ENCODE peak calls at places on chromosome 3, in eight cellular contexts. E is stomach; N is coronary artery; W is CD8-positive, alpha-beta memory T cell; V is breast epithelium; C is SK-N-SH; O is MM.1S; X is psoas muscle. A is an unnamed sample.

GRCh38 chr3:52570076-52570475 is 33.7 kb downstream of the UQCC5 start:
- DNase-seq in E (no peak), N (no peak), W (no peak), V (no peak), C (no peak), O (no peak), X (no peak), A (no peak)

GRCh38 chr3:97793415-97794019 is 28.3 kb upstream of the CRYBG3 start:
- DNase-seq in E (no peak), N (no peak), W (peak; percentile 51), V (no peak), C (peak; percentile 30), O (peak; percentile 58), X (no peak), A (no peak)

GRCh38 chr3:160756907-160757623 is 1.0 kb downstream of the PPM1L start:
- DNase-seq in E (peak; percentile 32), N (peak; percentile 71), W (peak; percentile 18), V (no peak), C (peak; percentile 4), O (no peak), X (peak; percentile 74), A (peak; percentile 59)

GRCh38 chr3:20747736-20748135 is 561.7 kb upstream of the SGO1 start:
- DNase-seq in E (no peak), N (no peak), W (no peak), V (no peak), C (no peak), O (no peak), X (no peak), A (no peak)

GRCh38 chr3:70899816-70900215 is 587.4 kb upstream of the MDFIC2 start:
- DNase-seq in E (no peak), N (no peak), W (no peak), V (no peak), C (no peak), O (no peak), X (no peak), A (no peak)

GRCh38 chr3:108494862-108495531 is 15.4 kb downstream of the MYH15 start:
- DNase-seq in E (no peak), N (no peak), W (no peak), V (no peak), C (peak; percentile 28), O (no peak), X (no peak), A (no peak)

GRCh38 chr3:197463279-197463678 is 92.5 kb downstream of the BDH1 start:
- DNase-seq in E (no peak), N (no peak), W (no peak), V (no peak), C (no peak), O (no peak), X (no peak), A (no peak)

GRCh38 chr3:159734681-159735080 is 254.0 kb upstream of the IL12A start:
- DNase-seq in E (no peak), N (no peak), W (no peak), V (no peak), C (no peak), O (no peak), X (no peak), A (no peak)

GRCh38 chr3:173025941-173026340 is 115.1 kb downstream of the SPATA16 start:
- DNase-seq in E (no peak), N (no peak), W (no peak), V (no peak), C (no peak), O (no peak), X (no peak), A (no peak)

GRCh38 chr3:85933326-85933725 is 974.5 kb downstream of the CADM2 start:
- DNase-seq in E (no peak), N (no peak), W (no peak), V (no peak), C (no peak), O (no peak), X (no peak), A (no peak)

GRCh38 chr3:112136959-112137693 is 4.1 kb upstream of the GCSAM start:
- DNase-seq in E (no peak), N (no peak), W (peak; percentile 40), V (no peak), C (no peak), O (peak; percentile 70), X (no peak), A (no peak)

GRCh38 chr3:170753421-170754344 is 116.3 kb downstream of the RPL22L1 start:
- DNase-seq in E (no peak), N (no peak), W (no peak), V (no peak), C (no peak), O (no peak), X (no peak), A (no peak)

GRCh38 chr3:73863546-73864079 is 238.9 kb upstream of the PDZRN3 start:
- DNase-seq in E (no peak), N (no peak), W (no peak), V (no peak), C (no peak), O (no peak), X (no peak), A (no peak)

GRCh38 chr3:150599611-150600297 is 3.4 kb upstream of the SELENOT start:
- DNase-seq in E (no peak), N (no peak), W (no peak), V (no peak), C (no peak), O (peak; percentile 27), X (no peak), A (no peak)

GRCh38 chr3:107404727-107405519 is 27.7 kb downstream of the CCDC54 start:
- DNase-seq in E (no peak), N (no peak), W (no peak), V (no peak), C (no peak), O (no peak), X (no peak), A (no peak)

GRCh38 chr3:68336042-68336441 is 596.3 kb downstream of the TAFA4 start:
- DNase-seq in E (no peak), N (no peak), W (no peak), V (no peak), C (no peak), O (no peak), X (no peak), A (no peak)

GRCh38 chr3:178522200-178523052 is 13.8 kb upstream of the KCNMB2 start:
- DNase-seq in E (no peak), N (no peak), W (no peak), V (no peak), C (no peak), O (peak; percentile 94), X (no peak), A (no peak)

GRCh38 chr3:134864644-134865043 is 69.6 kb downstream of the EPHB1 start:
- DNase-seq in E (no peak), N (no peak), W (no peak), V (no peak), C (peak; percentile 23), O (no peak), X (peak; percentile 64), A (peak; percentile 34)

GRCh38 chr3:188931531-188931930 is 240.2 kb upstream of the TPRG1 start:
- DNase-seq in E (no peak), N (no peak), W (no peak), V (no peak), C (no peak), O (no peak), X (no peak), A (no peak)

GRCh38 chr3:49399467-49399866 is 12.3 kb downstream of the RHOA start:
- DNase-seq in E (no peak), N (no peak), W (no peak), V (no peak), C (no peak), O (no peak), X (peak; percentile 26), A (no peak)

GRCh38 chr3:177401375-177401774 is 204.1 kb upstream of the TBL1XR1 start:
- DNase-seq in E (no peak), N (no peak), W (no peak), V (no peak), C (no peak), O (no peak), X (no peak), A (no peak)

GRCh38 chr3:43748179-43748578 is 57.4 kb downstream of the ABHD5 start:
- DNase-seq in E (no peak), N (no peak), W (no peak), V (no peak), C (no peak), O (no peak), X (no peak), A (no peak)

GRCh38 chr3:43737001-43737440 is 46.3 kb downstream of the ABHD5 start:
- DNase-seq in E (no peak), N (no peak), W (no peak), V (no peak), C (no peak), O (no peak), X (no peak), A (no peak)

GRCh38 chr3:43738305-43738704 is 47.6 kb downstream of the ABHD5 start:
- DNase-seq in E (no peak), N (no peak), W (no peak), V (no peak), C (no peak), O (no peak), X (no peak), A (no peak)

GRCh38 chr3:43747641-43748040 is 56.9 kb downstream of the ABHD5 start:
- DNase-seq in E (no peak), N (no peak), W (no peak), V (no peak), C (no peak), O (no peak), X (no peak), A (no peak)

GRCh38 chr3:43742935-43743334 is 52.2 kb downstream of the ABHD5 start:
- DNase-seq in E (no peak), N (no peak), W (no peak), V (no peak), C (no peak), O (no peak), X (no peak), A (no peak)
- H3K27ac ChIP-seq in E (no peak overlapping the region), N (no peak overlapping the region), W (no peak overlapping the region), V (no peak overlapping the region), C (no peak overlapping the region), O (no peak overlapping the region), X (no peak overlapping the region), A (no peak overlapping the region)

GRCh38 chr3:13710251-13710650 is 161.3 kb downstream of the FBLN2 start:
- DNase-seq in E (peak; percentile 9), N (peak; percentile 45), W (no peak), V (peak; percentile 5), C (no peak), O (no peak), X (no peak), A (no peak)
- H3K27ac ChIP-seq in E (no peak overlapping the region), N (no peak overlapping the region), W (no peak overlapping the region), V (no peak overlapping the region), C (no peak overlapping the region), O (no peak overlapping the region), X (no peak overlapping the region), A (no peak overlapping the region)

DNA sequence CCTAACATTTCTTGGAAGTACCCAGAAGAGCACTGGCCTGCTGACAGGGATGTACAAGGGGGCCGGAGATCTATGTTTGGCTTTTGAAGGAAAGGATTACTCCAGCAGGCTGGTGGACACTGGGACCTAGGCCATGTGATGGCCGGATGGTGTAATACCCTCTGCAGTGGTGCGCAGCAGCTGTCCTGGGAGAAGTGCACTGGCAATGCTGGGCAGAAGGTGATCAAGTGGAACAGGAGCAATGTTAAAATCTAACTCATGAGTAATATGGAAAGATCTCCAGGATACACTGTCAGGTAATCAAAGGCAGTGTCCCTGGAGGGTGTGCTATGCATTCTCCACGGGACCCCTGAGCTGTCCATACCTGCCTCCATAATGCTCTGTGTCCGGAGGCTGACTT is 71.2 kb upstream of the POMGNT2 start:
- DNase-seq in E (no peak), N (no peak), W (no peak), V (no peak), C (no peak), O (no peak), X (no peak), A (no peak)
- H3K27ac ChIP-seq in E (no peak overlapping the region), N (no peak overlapping the region), W (no peak overlapping the region), V (no peak overlapping the region), C (no peak overlapping the region), O (no peak overlapping the region), X (no peak overlapping the region), A (peak overlapping the region; percentile 51)

GRCh38 chr3:4722103-4722502 is 229.0 kb downstream of the ITPR1 start:
- DNase-seq in E (no peak), N (no peak), W (no peak), V (no peak), C (peak; percentile 37), O (no peak), X (peak; percentile 72), A (no peak)
- H3K27ac ChIP-seq in E (peak overlapping the region; percentile 72), N (peak overlapping the region; percentile 74), W (no peak overlapping the region), V (peak overlapping the region; percentile 67), C (peak overlapping the region; percentile 94), O (no peak overlapping the region), X (peak overlapping the region; percentile 42), A (peak overlapping the region; percentile 58)